ENCODE peak calls at places on chromosomes 5 and 9, in eight cellular contexts. D, U, E, B, P, G, C and X are unnamed samples.

GRCh38 chr5:10111575-10111974 is 138.1 kb downstream of the ATPSCKMT start:
- DNase-seq in D (peak; percentile 32), G (peak; percentile 51), U (peak; percentile 41), C (peak; percentile 47), E (no peak), B (peak; percentile 46), P (peak; percentile 48), X (peak; percentile 20)

GRCh38 chr5:10825897-10826644 is 65.0 kb upstream of the DAP start:
- DNase-seq in G (no peak), U (no peak), D (no peak), B (no peak), E (no peak), C (no peak), P (no peak), X (no peak)

GRCh38 chr9:89996106-89996505 is 391.3 kb downstream of the GADD45G start:
- DNase-seq in C (no peak), E (no peak), G (no peak), B (no peak), U (no peak), P (no peak), D (peak; percentile 53), X (no peak)

GRCh38 chr5:111385970-111386831 is 126.1 kb downstream of the STARD4 start:
- DNase-seq in U (no peak), D (no peak), C (no peak), G (no peak), E (no peak), B (peak; percentile 22), P (no peak), X (no peak)

GRCh38 chr9:2276296-2276695 is 261.1 kb downstream of the SMARCA2 start:
- DNase-seq in C (no peak), P (no peak), D (no peak), B (no peak), G (no peak), E (no peak), U (no peak), X (no peak)

GRCh38 chr9:20570086-20570485 is 52.2 kb downstream of the MLLT3 start:
- DNase-seq in D (no peak), G (peak; percentile 36), U (no peak), E (no peak), P (peak; percentile 40), B (no peak), C (no peak), X (no peak)

GRCh38 chr9:137492464-137493162 is 33.5 kb upstream of the NSMF start:
- DNase-seq in C (no peak), P (no peak), D (peak; percentile 34), G (no peak), E (no peak), B (no peak), U (peak; percentile 99), X (no peak)

GRCh38 chr9:75628952-75629351 is 261.5 kb upstream of the PCSK5 start:
- DNase-seq in U (no peak), E (no peak), G (no peak), P (no peak), B (no peak), D (no peak), C (no peak), X (no peak)

GRCh38 chr5:149200355-149200754 is 59.1 kb downstream of the ABLIM3 start:
- DNase-seq in C (no peak), E (peak; percentile 80), P (no peak), G (no peak), D (no peak), B (no peak), U (no peak), X (no peak)

GRCh38 chr5:66666778-66667177 is 70.6 kb downstream of the MAST4 start:
- DNase-seq in U (no peak), P (no peak), C (no peak), E (no peak), G (no peak), B (no peak), D (peak; percentile 19), X (no peak)

GRCh38 chr9:3852545-3852944 is 326.7 kb upstream of the RFX3 start:
- DNase-seq in P (no peak), G (no peak), E (no peak), U (no peak), C (no peak), D (no peak), B (no peak), X (no peak)

GRCh38 chr9:136011703-136012496 is 50.7 kb upstream of the UBAC1 start:
- DNase-seq in G (no peak), U (no peak), D (peak; percentile 56), B (peak; percentile 37), P (no peak), C (no peak), E (no peak), X (peak; percentile 22)

GRCh38 chr9:98931990-98932389 is 11.7 kb upstream of the COL15A1 start:
- DNase-seq in P (no peak), B (no peak), C (no peak), D (no peak), U (peak; percentile 44), G (no peak), E (no peak), X (no peak)

GRCh38 chr9:126292736-126293521 is 33.7 kb upstream of the MVB12B start:
- DNase-seq in G (no peak), U (no peak), C (no peak), D (no peak), B (no peak), E (peak; percentile 75), P (no peak), X (no peak)

GRCh38 chr9:120324996-120325642 is 254.8 kb downstream of the CDK5RAP2 start:
- DNase-seq in G (no peak), D (no peak), C (no peak), E (no peak), B (peak; percentile 28), U (peak; percentile 17), P (no peak), X (peak; percentile 16)

GRCh38 chr9:113913426-113914195 is 37.5 kb downstream of the ZNF618 start:
- DNase-seq in G (no peak), E (no peak), P (no peak), U (no peak), C (no peak), B (no peak), D (no peak), X (no peak)

GRCh38 chr9:130051855-130052254 is 1.9 kb upstream of the GPR107 start:
- DNase-seq in D (no peak), C (no peak), E (no peak), G (no peak), P (peak; percentile 85), B (no peak), U (peak; percentile 5), X (no peak)

GRCh38 chr5:150070277-150070638 is 16.1 kb downstream of the CSF1R start:
- DNase-seq in D (no peak), U (no peak), E (no peak), B (no peak), G (no peak), P (no peak), C (no peak), X (no peak)

GRCh38 chr5:61948151-61948550 is 357.9 kb upstream of the KIF2A start:
- DNase-seq in G (no peak), U (no peak), P (no peak), D (no peak), B (no peak), E (no peak), C (no peak), X (no peak)

GRCh38 chr9:123081824-123082223 is 48.4 kb downstream of the GPR21 start:
- DNase-seq in B (no peak), E (no peak), G (peak; percentile 42), D (peak; percentile 37), P (peak; percentile 42), U (peak; percentile 34), C (no peak), X (peak; percentile 26)

GRCh38 chr9:131310833-131311554 is 21.5 kb downstream of the PLPP7 start:
- DNase-seq in C (no peak), E (no peak), U (no peak), P (no peak), D (no peak), B (no peak), G (no peak), X (no peak)

GRCh38 chr5:177447611-177448243 is 1.1 kb downstream of the PRR7 start:
- DNase-seq in G (peak; percentile 75), E (no peak), B (no peak), U (peak; percentile 50), C (peak; percentile 45), P (peak; percentile 66), D (no peak), X (peak; percentile 50)

GRCh38 chr9:2780326-2780725 is 63.0 kb downstream of the KCNV2 start:
- DNase-seq in B (no peak), D (no peak), E (no peak), P (no peak), C (no peak), G (no peak), U (no peak), X (no peak)

GRCh38 chr9:87336407-87336806 is 161.3 kb upstream of the DAPK1 start:
- DNase-seq in D (no peak), C (no peak), B (peak; percentile 28), G (peak; percentile 22), P (no peak), U (peak; percentile 18), E (no peak), X (no peak)
- TF ChIP-seq CTCF in D (no peak), C (no peak), B (no peak), G (no peak), P (no peak), U (peak; percentile 45), E (no peak), X (no peak)

GRCh38 chr5:180209137-180209581 is at the start of gene RASGEF1C:
- DNase-seq in P (peak; percentile 15), B (peak; percentile 88), E (peak; percentile 83), C (no peak), G (no peak), U (peak; percentile 89), D (peak; percentile 67), X (peak; percentile 88)
- TF ChIP-seq CTCF in P (peak; percentile 39), B (no peak), E (no peak), C (peak; percentile 15), G (no peak), U (peak; percentile 70), D (peak; percentile 24), X (no peak)

GRCh38 chr5:42514759-42515158 is 91.5 kb downstream of the GHR start:
- DNase-seq in B (no peak), G (no peak), D (peak; percentile 51), P (peak; percentile 48), U (no peak), C (no peak), E (no peak), X (no peak)
- TF ChIP-seq CTCF in B (no peak), G (no peak), D (no peak), P (peak; percentile 41), U (peak; percentile 41), C (no peak), E (no peak), X (no peak)

GRCh38 chr9:95096381-95096780 is 221.1 kb downstream of the FANCC start:
- DNase-seq in P (no peak), B (no peak), C (no peak), U (peak; percentile 49), E (no peak), D (no peak), G (no peak), X (no peak)
- TF ChIP-seq CTCF in P (peak; percentile 14), B (peak; percentile 14), C (no peak), U (peak; percentile 30), E (no peak), D (no peak), G (peak; percentile 22), X (no peak)

DNA sequence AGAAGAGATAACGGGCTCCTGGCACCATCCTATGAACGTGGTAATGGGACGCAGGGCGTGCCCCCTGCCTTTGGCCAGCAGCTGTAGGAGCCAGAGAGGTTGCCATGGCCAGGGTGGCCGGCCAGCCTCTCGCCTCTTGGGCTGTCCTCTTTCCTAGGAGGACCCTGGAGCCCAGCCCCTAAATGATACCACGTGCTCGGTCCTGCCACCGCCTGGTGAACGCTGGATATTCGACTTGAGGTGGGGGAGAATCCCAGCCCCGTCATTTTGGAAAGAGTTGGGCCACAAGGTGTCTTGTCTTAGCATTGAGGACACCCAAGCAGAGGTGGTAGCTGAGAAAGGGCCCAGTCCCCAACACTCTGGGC is 391 bp upstream of the NRG2 start:
- DNase-seq in P (no peak), U (peak; percentile 17), D (no peak), E (no peak), G (no peak), B (no peak), C (no peak), X (no peak)
- TF ChIP-seq CTCF in P (no peak), U (no peak), D (no peak), E (no peak), G (peak; percentile 41), B (peak; percentile 12), C (peak; percentile 1), X (no peak)